ENCODE peak calls at places on chromosome 13, in five cellular contexts. U, T, I, Q and H are unnamed samples.
A peak's percentile ranks its signal among the peaks of the same experiment; 100 is the strongest.

GRCh38 chr13:99307247-99307646 is at the start of gene GPR183:
- DNase-seq in U (no peak), T (peak; percentile 43), I (no peak), Q (no peak), H (no peak)

GRCh38 chr13:106507560-106508274 is 27.7 kb downstream of the EFNB2 start:
- DNase-seq in U (no peak), T (peak; percentile 95), I (no peak), Q (no peak), H (peak; percentile 1)

GRCh38 chr13:34156841-34157365 is 339.0 kb downstream of the RFC3 start:
- DNase-seq in U (peak; percentile 55), T (peak; percentile 95), I (no peak), Q (no peak), H (peak; percentile 72)

GRCh38 chr13:50124536-50125305 is 109.5 kb downstream of the KCNRG start:
- DNase-seq in U (no peak), T (peak; percentile 56), I (peak; percentile 37), Q (peak; percentile 99), H (peak; percentile 33)

GRCh38 chr13:25973085-25973484 is 78.7 kb downstream of the SHISA2 start:
- DNase-seq in U (no peak), T (no peak), I (no peak), Q (no peak), H (no peak)

GRCh38 chr13:93023929-93024328 is 202.7 kb upstream of the GPC6 start:
- DNase-seq in U (no peak), T (no peak), I (no peak), Q (no peak), H (no peak)

GRCh38 chr13:72218966-72219365 is 352.0 kb upstream of the DACH1 start:
- DNase-seq in U (no peak), T (no peak), I (no peak), Q (no peak), H (no peak)

GRCh38 chr13:111187879-111188643 is 73.0 kb downstream of the ARHGEF7 start:
- DNase-seq in U (no peak), T (peak; percentile 67), I (no peak), Q (no peak), H (no peak)

GRCh38 chr13:75725784-75726183 is 89.7 kb downstream of the LMO7 start:
- DNase-seq in U (no peak), T (no peak), I (no peak), Q (no peak), H (no peak)

GRCh38 chr13:94595006-94595942 is 678 bp downstream of the TGDS start:
- DNase-seq in U (no peak), T (peak; percentile 30), I (peak; percentile 14), Q (peak; percentile 29), H (no peak)

GRCh38 chr13:41821195-41821594 is 139.7 kb downstream of the VWA8 start:
- DNase-seq in U (no peak), T (no peak), I (no peak), Q (no peak), H (no peak)

GRCh38 chr13:62176051-62176450 is 760.4 kb upstream of the PCDH20 start:
- DNase-seq in U (no peak), T (no peak), I (no peak), Q (no peak), H (no peak)

GRCh38 chr13:35565273-35565672 is 88.8 kb upstream of the MAB21L1 start:
- DNase-seq in U (no peak), T (no peak), I (no peak), Q (no peak), H (no peak)

GRCh38 chr13:112688560-112689497 is 1.0 kb upstream of the ATP11A start:
- DNase-seq in U (no peak), T (no peak), I (no peak), Q (no peak), H (peak; percentile 24)

GRCh38 chr13:89951341-89951740 is 1396.1 kb upstream of the MIR17HG start:
- DNase-seq in U (no peak), T (no peak), I (no peak), Q (no peak), H (no peak)

GRCh38 chr13:110044521-110045200 is 258.3 kb upstream of the IRS2 start:
- DNase-seq in U (no peak), T (peak; percentile 16), I (no peak), Q (peak; percentile 18), H (no peak)

GRCh38 chr13:65932587-65933239 is 1297.4 kb downstream of the PCDH9 start:
- DNase-seq in U (no peak), T (peak; percentile 7), I (no peak), Q (no peak), H (no peak)

GRCh38 chr13:101763191-101763590 is 310.7 kb downstream of the ITGBL1 start:
- DNase-seq in U (no peak), T (no peak), I (no peak), Q (no peak), H (no peak)

GRCh38 chr13:102678339-102679122 is 16.3 kb downstream of the METTL21C start:
- DNase-seq in U (no peak), T (no peak), I (no peak), Q (no peak), H (no peak)

GRCh38 chr13:109344552-109345157 is 441.7 kb downstream of the IRS2 start:
- DNase-seq in U (no peak), T (peak; percentile 82), I (no peak), Q (peak; percentile 37), H (peak; percentile 10)

GRCh38 chr13:99979453-99980200 is 2.0 kb upstream of the ZIC2 start:
- DNase-seq in U (no peak), T (no peak), I (no peak), Q (peak; percentile 56), H (no peak)

GRCh38 chr13:52356327-52356726 is 49.6 kb downstream of the THSD1 start:
- DNase-seq in U (no peak), T (peak; percentile 57), I (no peak), Q (no peak), H (no peak)

GRCh38 chr13:52359534-52359933 is 46.4 kb downstream of the THSD1 start:
- DNase-seq in U (no peak), T (peak; percentile 37), I (no peak), Q (peak; percentile 37), H (no peak)

DNA sequence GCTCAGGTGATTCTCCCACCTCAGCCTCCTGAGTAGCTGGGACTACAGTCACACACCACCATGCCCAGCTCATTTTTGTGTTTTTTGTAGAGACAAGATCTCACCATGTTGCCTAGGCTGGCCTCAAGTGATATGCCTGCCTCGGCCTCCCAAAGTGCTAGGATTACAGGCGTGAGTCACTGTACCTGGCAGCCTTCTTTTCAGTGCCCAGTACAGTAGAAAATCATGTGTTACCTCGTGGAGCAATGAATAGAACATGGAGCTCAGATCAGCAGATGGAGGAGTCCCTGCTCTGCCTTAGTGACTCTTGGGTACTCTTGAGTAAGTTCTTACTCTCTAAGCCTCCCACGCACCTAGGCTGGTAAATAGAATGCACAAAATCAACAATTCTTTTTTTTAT is 44.7 kb downstream of the THSD1 start:
- DNase-seq in U (no peak), T (no peak), I (no peak), Q (no peak), H (no peak)
- TF ChIP-seq MXI1 in U (no peak), T (no peak), I (no peak), Q (no peak), H (no peak)

DNA sequence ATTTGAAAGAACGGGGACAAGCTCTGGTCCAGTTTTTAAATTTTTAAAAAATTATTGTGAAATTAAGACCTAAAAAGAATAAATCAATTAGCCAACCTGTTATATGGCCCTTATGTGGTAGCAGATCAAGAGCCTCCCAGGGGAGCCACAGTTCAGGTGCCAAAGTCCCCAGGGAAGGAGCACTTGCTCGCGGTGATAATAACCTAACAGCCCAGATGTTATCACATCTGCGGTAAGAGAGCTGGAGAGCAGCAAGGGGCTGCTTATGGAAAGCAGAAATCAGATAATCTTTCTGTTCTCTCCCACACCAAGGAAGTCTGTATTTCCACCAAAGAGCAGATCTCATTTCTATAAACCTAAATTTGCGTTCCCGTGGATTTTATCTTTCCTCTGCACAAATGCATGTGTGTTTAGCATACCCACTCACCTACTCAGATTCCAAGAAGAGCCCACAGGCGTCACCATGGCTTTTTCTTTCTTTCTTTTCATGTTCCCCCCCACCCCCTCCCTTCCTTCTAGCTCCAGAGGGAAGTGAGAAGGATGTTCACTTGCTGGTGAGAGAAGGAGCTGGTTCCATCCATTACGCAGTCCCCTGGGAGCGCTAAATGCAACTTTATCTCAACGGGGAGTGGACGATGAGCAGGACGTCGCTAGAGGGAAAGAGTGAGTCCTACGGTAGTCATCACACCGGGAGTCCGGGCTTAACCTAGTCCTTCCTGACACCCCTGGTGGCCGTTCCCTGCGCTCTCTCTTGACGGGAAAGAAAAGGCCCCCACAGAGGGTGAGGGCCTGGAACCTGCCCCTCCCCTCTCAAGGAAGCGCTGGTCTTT is 1.6 kb upstream of the POU4F1 start:
- DNase-seq in U (no peak), T (peak; percentile 8), I (peak; percentile 36), Q (peak; percentile 59), H (peak; percentile 50)
- TF ChIP-seq MXI1 in U (no peak), T (no peak), I (no peak), Q (no peak), H (no peak)

GRCh38 chr13:80341771-80342271 is 895 bp upstream of the SPRY2 start:
- DNase-seq in U (no peak), T (peak; percentile 43), I (no peak), Q (peak; percentile 80), H (peak; percentile 49)

GRCh38 chr13:80341098-80341701 is at the start of gene SPRY2:
- DNase-seq in U (no peak), T (peak; percentile 96), I (peak; percentile 67), Q (peak; percentile 92), H (peak; percentile 94)

GRCh38 chr13:80340643-80341097 is 256 bp downstream of the SPRY2 start:
- DNase-seq in U (no peak), T (peak; percentile 70), I (no peak), Q (no peak), H (peak; percentile 18)

GRCh38 chr13:80339841-80340642 is 884 bp downstream of the SPRY2 start:
- DNase-seq in U (no peak), T (peak; percentile 42), I (peak; percentile 12), Q (peak; percentile 60), H (peak; percentile 18)

DNA sequence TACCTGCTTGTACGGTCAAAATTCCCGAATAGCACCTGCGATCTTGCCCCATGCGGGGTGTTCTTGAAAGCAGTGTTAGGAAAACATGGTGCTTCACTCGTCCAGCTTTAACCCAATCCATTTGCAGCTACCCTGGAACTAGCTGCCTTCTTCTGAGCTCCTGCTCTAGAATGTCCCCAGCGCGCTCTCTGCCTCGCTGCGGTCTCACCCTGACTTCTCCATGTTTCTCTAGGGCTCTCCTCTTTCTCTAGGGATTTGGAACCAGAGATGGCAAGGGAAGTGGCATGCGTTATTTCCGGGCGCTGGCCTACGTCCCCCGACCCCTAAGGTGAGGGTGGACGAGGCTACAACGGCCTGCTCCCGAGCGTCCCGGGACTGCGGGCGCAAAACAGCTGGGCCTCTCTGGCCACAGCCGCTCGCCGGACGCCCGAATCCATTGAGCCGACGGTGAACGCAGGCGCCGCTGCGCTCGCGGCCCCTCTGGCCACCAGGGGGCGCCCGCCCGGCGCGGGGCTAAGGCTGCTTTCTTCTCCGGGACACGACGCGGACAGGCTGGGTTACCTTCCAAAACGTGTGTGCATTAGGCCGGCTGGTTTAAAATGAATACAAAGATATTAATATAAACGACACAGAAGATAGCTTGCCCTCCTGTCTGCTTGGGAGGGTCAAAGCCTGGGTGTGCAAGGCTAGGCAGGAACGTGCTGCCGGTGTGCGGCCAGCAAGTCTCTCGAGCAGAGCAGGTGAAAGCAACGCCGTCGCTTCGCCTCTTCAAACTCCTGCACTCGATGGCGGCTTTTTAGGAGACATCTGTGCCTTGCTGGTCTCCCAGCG is 1.8 kb upstream of the SPRY2 start:
- DNase-seq in U (no peak), T (peak; percentile 66), I (peak; percentile 59), Q (peak; percentile 84), H (peak; percentile 55)
- TF ChIP-seq MXI1 in U (peak; percentile 66), T (peak; percentile 20), I (no peak), Q (no peak), H (peak; percentile 38)

DNA sequence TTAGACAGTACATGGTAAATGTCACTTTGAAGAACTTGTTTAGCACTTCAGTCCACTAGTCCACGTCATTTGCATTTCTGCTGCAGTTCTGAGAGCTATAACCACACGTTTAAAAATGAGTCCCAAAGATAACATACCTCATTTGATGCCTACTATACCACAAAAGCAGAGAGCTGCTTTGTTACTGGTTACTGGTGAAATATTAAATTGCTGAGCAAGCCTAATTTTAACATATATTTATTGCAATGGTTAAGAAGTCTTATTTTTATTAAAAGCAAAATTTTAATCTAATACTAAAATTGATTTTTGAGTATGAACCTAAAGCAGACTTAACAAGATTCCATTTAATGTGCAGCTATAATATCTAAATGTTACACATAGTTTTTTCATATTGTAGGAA is 1949.7 kb upstream of the PRR20A start:
- DNase-seq in U (no peak), T (no peak), I (no peak), Q (no peak), H (no peak)
- TF ChIP-seq MXI1 in U (no peak), T (no peak), I (no peak), Q (no peak), H (no peak)